ENCODE peak calls at places on chromosomes 13 and 19, in four cellular contexts. One of them, this sample, is unnamed.

GRCh38 chr19:7874080-7874856 is at the start of gene PRR36:
- DNase-seq in glutamatergic neuron: peak
- DNase-seq in right atrium auricular region: no peak
- DNase-seq in CD4-positive, alpha-beta T cell: no peak
- DNase-seq in this sample: peak

GRCh38 chr13:19961484-19961883 is 3.0 kb downstream of the ZMYM2 start:
- DNase-seq in glutamatergic neuron: no peak
- DNase-seq in right atrium auricular region: no peak
- DNase-seq in CD4-positive, alpha-beta T cell: no peak
- DNase-seq in this sample: no peak

GRCh38 chr19:2587001-2587719 is 111.2 kb downstream of the GADD45B start:
- DNase-seq in glutamatergic neuron: no peak
- DNase-seq in right atrium auricular region: no peak
- DNase-seq in CD4-positive, alpha-beta T cell: no peak
- DNase-seq in this sample: no peak

GRCh38 chr13:94764576-94765321 is 52.4 kb upstream of the SOX21 start:
- DNase-seq in glutamatergic neuron: no peak
- DNase-seq in right atrium auricular region: no peak
- DNase-seq in CD4-positive, alpha-beta T cell: no peak
- DNase-seq in this sample: no peak

GRCh38 chr19:3358919-3359849 is 7.2 kb upstream of the NFIC start:
- DNase-seq in glutamatergic neuron: peak
- DNase-seq in right atrium auricular region: no peak
- DNase-seq in CD4-positive, alpha-beta T cell: peak
- DNase-seq in this sample: peak

GRCh38 chr13:29502391-29503008 is 93.0 kb downstream of the SLC7A1 start:
- DNase-seq in glutamatergic neuron: no peak
- DNase-seq in right atrium auricular region: no peak
- DNase-seq in CD4-positive, alpha-beta T cell: no peak
- DNase-seq in this sample: no peak

GRCh38 chr13:97810152-97810551 is 143.3 kb upstream of the IPO5 start:
- DNase-seq in glutamatergic neuron: no peak
- DNase-seq in right atrium auricular region: no peak
- DNase-seq in CD4-positive, alpha-beta T cell: no peak
- DNase-seq in this sample: peak

GRCh38 chr19:43820098-43820860 is 6.8 kb upstream of the ZNF283 start:
- DNase-seq in glutamatergic neuron: peak
- DNase-seq in right atrium auricular region: no peak
- DNase-seq in CD4-positive, alpha-beta T cell: no peak
- DNase-seq in this sample: peak

GRCh38 chr19:14023404-14024235 is 4.3 kb upstream of the RLN3 start:
- DNase-seq in glutamatergic neuron: peak
- DNase-seq in right atrium auricular region: no peak
- DNase-seq in CD4-positive, alpha-beta T cell: no peak
- DNase-seq in this sample: peak

GRCh38 chr19:51415187-51415586 is 2.3 kb downstream of the SIGLEC10 start:
- DNase-seq in glutamatergic neuron: no peak
- DNase-seq in right atrium auricular region: no peak
- DNase-seq in CD4-positive, alpha-beta T cell: no peak
- DNase-seq in this sample: no peak

GRCh38 chr19:46716013-46716671 is 772 bp downstream of the PRKD2 start:
- DNase-seq in glutamatergic neuron: peak
- DNase-seq in right atrium auricular region: no peak
- DNase-seq in CD4-positive, alpha-beta T cell: no peak
- DNase-seq in this sample: no peak

GRCh38 chr19:33472696-33473624 is 48.6 kb downstream of the PEPD start:
- DNase-seq in glutamatergic neuron: no peak
- DNase-seq in right atrium auricular region: no peak
- DNase-seq in CD4-positive, alpha-beta T cell: no peak
- DNase-seq in this sample: peak

GRCh38 chr13:31786011-31786410 is 46.7 kb downstream of the RXFP2 start:
- DNase-seq in glutamatergic neuron: no peak
- DNase-seq in right atrium auricular region: no peak
- DNase-seq in CD4-positive, alpha-beta T cell: no peak
- DNase-seq in this sample: no peak

GRCh38 chr19:20124879-20125278 is 42.1 kb upstream of the ZNF486 start:
- DNase-seq in glutamatergic neuron: no peak
- DNase-seq in right atrium auricular region: no peak
- DNase-seq in CD4-positive, alpha-beta T cell: no peak
- DNase-seq in this sample: no peak

GRCh38 chr19:2478324-2478755 is 2.4 kb downstream of the GADD45B start:
- DNase-seq in glutamatergic neuron: peak
- DNase-seq in right atrium auricular region: peak
- DNase-seq in CD4-positive, alpha-beta T cell: peak
- DNase-seq in this sample: peak

GRCh38 chr13:104750377-104750776 is 1684.2 kb upstream of the SLC10A2 start:
- DNase-seq in glutamatergic neuron: no peak
- DNase-seq in right atrium auricular region: no peak
- DNase-seq in CD4-positive, alpha-beta T cell: no peak
- DNase-seq in this sample: no peak

GRCh38 chr13:37109080-37109678 is 3.7 kb upstream of the CSNK1A1L start:
- DNase-seq in glutamatergic neuron: no peak
- DNase-seq in right atrium auricular region: no peak
- DNase-seq in CD4-positive, alpha-beta T cell: no peak
- DNase-seq in this sample: peak

GRCh38 chr19:38395381-38396127 is 7.1 kb downstream of the SPRED3 start:
- DNase-seq in glutamatergic neuron: peak
- DNase-seq in right atrium auricular region: no peak
- DNase-seq in CD4-positive, alpha-beta T cell: peak
- DNase-seq in this sample: no peak

GRCh38 chr19:7068599-7068998 is 904 bp upstream of the ZNF557 start:
- DNase-seq in glutamatergic neuron: no peak
- DNase-seq in right atrium auricular region: no peak
- DNase-seq in CD4-positive, alpha-beta T cell: no peak
- DNase-seq in this sample: no peak

GRCh38 chr19:32581704-32582164 is 744 bp downstream of the PDCD5 start:
- DNase-seq in glutamatergic neuron: peak
- DNase-seq in right atrium auricular region: no peak
- DNase-seq in CD4-positive, alpha-beta T cell: no peak
- DNase-seq in this sample: peak

GRCh38 chr13:112161441-112162301 is 94.7 kb downstream of the SOX1 start:
- DNase-seq in glutamatergic neuron: no peak
- DNase-seq in right atrium auricular region: no peak
- DNase-seq in CD4-positive, alpha-beta T cell: no peak
- DNase-seq in this sample: no peak

GRCh38 chr19:39362682-39363657 is 20.7 kb downstream of the SAMD4B start:
- DNase-seq in glutamatergic neuron: no peak
- DNase-seq in right atrium auricular region: no peak
- DNase-seq in CD4-positive, alpha-beta T cell: no peak
- DNase-seq in this sample: no peak

GRCh38 chr13:113066746-113067145 is 38.8 kb upstream of the F7 start:
- DNase-seq in glutamatergic neuron: no peak
- DNase-seq in right atrium auricular region: no peak
- DNase-seq in CD4-positive, alpha-beta T cell: no peak
- DNase-seq in this sample: no peak

GRCh38 chr13:25375727-25376358 is 4.1 kb downstream of the ATP8A2 start:
- DNase-seq in glutamatergic neuron: peak
- DNase-seq in right atrium auricular region: no peak
- DNase-seq in CD4-positive, alpha-beta T cell: peak
- DNase-seq in this sample: peak

GRCh38 chr13:23081246-23081645 is 99.5 kb upstream of the SGCG start:
- DNase-seq in glutamatergic neuron: no peak
- DNase-seq in right atrium auricular region: no peak
- DNase-seq in CD4-positive, alpha-beta T cell: no peak
- DNase-seq in this sample: no peak

GRCh38 chr13:44470623-44471562 is 97.3 kb downstream of the SERP2 start:
- DNase-seq in glutamatergic neuron: no peak
- DNase-seq in right atrium auricular region: no peak
- DNase-seq in CD4-positive, alpha-beta T cell: no peak
- DNase-seq in this sample: peak

GRCh38 chr19:42471554-42472249 is 29.0 kb upstream of the CXCL17 start:
- DNase-seq in glutamatergic neuron: no peak
- DNase-seq in right atrium auricular region: no peak
- DNase-seq in CD4-positive, alpha-beta T cell: no peak
- DNase-seq in this sample: no peak

GRCh38 chr19:17721821-17722220 is 2.5 kb downstream of the MAP1S start:
- DNase-seq in glutamatergic neuron: no peak
- DNase-seq in right atrium auricular region: peak
- DNase-seq in CD4-positive, alpha-beta T cell: no peak
- DNase-seq in this sample: peak

GRCh38 chr19:1355974-1356865 is 27.5 kb upstream of the NDUFS7 start:
- DNase-seq in glutamatergic neuron: no peak
- DNase-seq in right atrium auricular region: no peak
- DNase-seq in CD4-positive, alpha-beta T cell: no peak
- DNase-seq in this sample: no peak

GRCh38 chr19:16095071-16095571 is 16.6 kb upstream of the RAB8A start:
- DNase-seq in glutamatergic neuron: peak
- DNase-seq in right atrium auricular region: no peak
- DNase-seq in CD4-positive, alpha-beta T cell: no peak
- DNase-seq in this sample: no peak

GRCh38 chr19:46924874-46925547 is 64.2 kb downstream of the ARHGAP35 start:
- DNase-seq in glutamatergic neuron: no peak
- DNase-seq in right atrium auricular region: no peak
- DNase-seq in CD4-positive, alpha-beta T cell: no peak
- DNase-seq in this sample: peak